ENCODE peak calls at places on chromosomes 13 and 19, in five cellular contexts. Z is fibroblast of the conjunctiva; G is NCI-H1694 treated with DMSO at 0.1 percent for 48 hours; N is HEK293T; A is activated CD8-positive, alpha-beta memory T cell treated with anti-CD3 and anti-CD28 coated beads, Interleukin-2, amount 50 U/mL, for 48 hours. E is an unnamed sample.

GRCh38 chr13:77544365-77544764 is 8.9 kb downstream of the SCEL start:
- DNase-seq in G (peak; percentile 16), N (no peak), Z (peak; percentile 48), A (no peak), E (no peak)

GRCh38 chr13:47549219-47549752 is 451.8 kb downstream of the SUCLA2 start:
- DNase-seq in G (no peak), A (no peak), Z (no peak), N (no peak), E (no peak)

GRCh38 chr13:96444676-96445075 is 354.8 kb downstream of the HS6ST3 start:
- DNase-seq in Z (no peak), A (no peak), G (no peak), N (no peak), E (no peak)

GRCh38 chr13:72852207-72852606 is 70.3 kb downstream of the PIBF1 start:
- DNase-seq in G (no peak), N (no peak), Z (no peak), A (no peak), E (no peak)

GRCh38 chr13:75480691-75481175 is 1.2 kb downstream of the TBC1D4 start:
- DNase-seq in A (peak; percentile 60), N (peak; percentile 79), G (peak; percentile 22), Z (no peak), E (no peak)

GRCh38 chr13:30776661-30777060 is 41.3 kb downstream of the ALOX5AP start:
- DNase-seq in A (no peak), G (no peak), N (no peak), Z (no peak), E (no peak)

GRCh38 chr13:31477961-31478360 is 261.4 kb upstream of the RXFP2 start:
- DNase-seq in N (no peak), Z (no peak), A (no peak), G (no peak), E (no peak)

GRCh38 chr19:51691122-51692064 is 1.7 kb upstream of the SPACA6 start:
- DNase-seq in G (no peak), N (no peak), Z (no peak), A (no peak), E (no peak)

GRCh38 chr19:14410775-14411134 is 8.4 kb downstream of the DDX39A start:
- DNase-seq in N (no peak), G (no peak), Z (no peak), A (peak; percentile 62), E (no peak)

GRCh38 chr13:83503424-83503823 is 378.9 kb downstream of the SLITRK1 start:
- DNase-seq in G (no peak), A (no peak), N (no peak), Z (peak; percentile 31), E (no peak)

GRCh38 chr13:72726721-72727416 is 560 bp downstream of the MZT1 start:
- DNase-seq in A (peak; percentile 75), N (peak; percentile 75), G (peak; percentile 50), Z (no peak), E (no peak)

GRCh38 chr19:34998777-34999497 is 1.2 kb upstream of the GRAMD1A start:
- DNase-seq in A (no peak), N (no peak), Z (no peak), G (no peak), E (no peak)

GRCh38 chr13:32988588-32989256 is 27.5 kb upstream of the KL start:
- DNase-seq in Z (no peak), G (no peak), N (no peak), A (no peak), E (no peak)

GRCh38 chr19:41302624-41303351 is 7.2 kb upstream of the CCDC97 start:
- DNase-seq in A (peak; percentile 87), G (no peak), Z (no peak), N (no peak), E (no peak)

GRCh38 chr19:33408116-33408515 is 34.6 kb downstream of the CEBPG start:
- DNase-seq in A (no peak), G (no peak), Z (no peak), N (no peak), E (no peak)

GRCh38 chr13:75170321-75170720 is 311.6 kb downstream of the TBC1D4 start:
- DNase-seq in N (no peak), G (no peak), A (no peak), Z (no peak), E (no peak)

GRCh38 chr13:50873481-50873880 is 30.0 kb upstream of the DLEU7 start:
- DNase-seq in G (no peak), Z (no peak), N (no peak), A (no peak), E (no peak)

GRCh38 chr13:26300140-26300539 is 46.2 kb downstream of the CDK8 start:
- DNase-seq in A (no peak), N (no peak), G (no peak), Z (peak; percentile 9), E (peak; percentile 8)

GRCh38 chr13:75968103-75968838 is 332.1 kb downstream of the LMO7 start:
- DNase-seq in A (no peak), N (no peak), G (no peak), Z (no peak), E (no peak)

GRCh38 chr13:30341815-30342570 is 34.6 kb upstream of the KATNAL1 start:
- DNase-seq in G (peak; percentile 4), N (no peak), A (no peak), Z (peak; percentile 88), E (peak; percentile 60)

GRCh38 chr19:1665565-1666047 is 13.2 kb upstream of the TCF3 start:
- DNase-seq in N (no peak), G (no peak), A (no peak), Z (no peak), E (no peak)

GRCh38 chr13:78934336-78934735 is 275.4 kb upstream of the OBI1 start:
- DNase-seq in A (no peak), Z (no peak), G (no peak), N (no peak), E (no peak)

GRCh38 chr13:98474292-98474691 is 102.6 kb downstream of the STK24 start:
- DNase-seq in G (no peak), Z (no peak), N (no peak), A (no peak), E (no peak)

GRCh38 chr13:104987621-104988020 is 1547.8 kb downstream of the EFNB2 start:
- DNase-seq in Z (no peak), G (no peak), N (no peak), A (no peak), E (no peak)

GRCh38 chr19:51326216-51327065 is 15.0 kb downstream of the IGLON5 start:
- DNase-seq in N (no peak), Z (no peak), A (no peak), G (no peak), E (no peak)

GRCh38 chr13:113932060-113932459 is 41.8 kb downstream of the C13orf46 start:
- DNase-seq in A (no peak), G (no peak), N (no peak), Z (no peak), E (no peak)

GRCh38 chr19:33758541-33759013 is 38.1 kb upstream of the KCTD15 start:
- DNase-seq in N (no peak), Z (no peak), A (no peak), G (no peak), E (no peak)